ENCODE peak calls at places on chromosomes 16 and 17, in five cellular contexts. J is putamen; P is islet precursor cell; V is Panc1; R is activated naive CD8-positive, alpha-beta T cell treated with anti-CD3 and anti-CD28 coated beads, Interleukin-2, amount 10 ng/mL, durations not matched to agents 7 days and 5 days. X is an unnamed sample.

GRCh38 chr16:4933871-4934395 is 3.0 kb downstream of the PPL start:
- DNase-seq in J (no peak), P (no peak), V (no peak), R (no peak), X (no peak)

GRCh38 chr16:31118223-31119155 is 1.0 kb downstream of the KAT8 start:
- DNase-seq in J (no peak), P (no peak), V (no peak), R (no peak), X (no peak)

GRCh38 chr16:29702307-29702706 is 23.3 kb downstream of the QPRT start:
- DNase-seq in J (no peak), P (no peak), V (no peak), R (no peak), X (no peak)

GRCh38 chr16:35154627-35155026 is 1695.2 kb downstream of the TP53TG3F start:
- DNase-seq in J (no peak), P (no peak), V (no peak), R (no peak), X (no peak)

GRCh38 chr16:69833357-69833781 is 71.2 kb downstream of the WWP2 start:
- DNase-seq in J (no peak), P (no peak), V (no peak), R (no peak), X (no peak)

GRCh38 chr16:88983771-88984687 is 7.0 kb upstream of the CBFA2T3 start:
- DNase-seq in J (no peak), P (no peak), V (no peak), R (no peak), X (no peak)

GRCh38 chr16:1941924-1942809 is 832 bp downstream of the MSRB1 start:
- DNase-seq in J (no peak), P (no peak), V (no peak), R (no peak), X (no peak)

GRCh38 chr17:34542700-34543336 is 36.6 kb upstream of the TMEM132E start:
- DNase-seq in J (peak), P (no peak), V (no peak), R (no peak), X (no peak)

GRCh38 chr17:82687375-82687861 is 11.1 kb downstream of the RAB40B start:
- DNase-seq in J (peak), P (peak), V (no peak), R (no peak), X (no peak)

GRCh38 chr16:80580109-80580832 is 39.5 kb downstream of the DYNLRB2 start:
- DNase-seq in J (no peak), P (peak), V (no peak), R (peak), X (no peak)

GRCh38 chr16:27109666-27110523 is 43.2 kb downstream of the C16orf82 start:
- DNase-seq in J (peak), P (peak), V (no peak), R (peak), X (no peak)

GRCh38 chr17:32783602-32784001 is 93.3 kb downstream of the MYO1D start:
- DNase-seq in J (peak), P (no peak), V (peak), R (no peak), X (no peak)

GRCh38 chr16:31202402-31203385 is at the start of gene PYCARD:
- DNase-seq in J (peak), P (peak), V (no peak), R (peak), X (no peak)

GRCh38 chr17:21213491-21214014 is 408 bp downstream of the TMEM11 start:
- DNase-seq in J (no peak), P (no peak), V (no peak), R (no peak), X (no peak)

GRCh38 chr16:68146583-68146982 is 61.4 kb downstream of the NFATC3 start:
- DNase-seq in J (no peak), P (no peak), V (no peak), R (no peak), X (no peak)

GRCh38 chr16:49921791-49922456 is 66.0 kb upstream of the ZNF423 start:
- DNase-seq in J (peak), P (peak), V (peak), R (peak), X (no peak)

GRCh38 chr16:1871974-1872635 is at the start of gene MEIOB:
- DNase-seq in J (no peak), P (peak), V (no peak), R (peak), X (no peak)

GRCh38 chr17:42387663-42388380 is 420 bp downstream of the STAT3 start:
- DNase-seq in J (peak), P (no peak), V (no peak), R (no peak), X (no peak)

GRCh38 chr17:61647044-61647443 is 56.0 kb upstream of the NACA2 start:
- DNase-seq in J (no peak), P (no peak), V (no peak), R (no peak), X (no peak)

GRCh38 chr16:57775661-57776469 is 26.4 kb downstream of the KIFC3 start:
- DNase-seq in J (peak), P (peak), V (no peak), R (no peak), X (no peak)

GRCh38 chr17:4362141-4362540 is 4.3 kb downstream of the UBE2G1 start:
- DNase-seq in J (peak), P (peak), V (no peak), R (no peak), X (no peak)

GRCh38 chr16:9787717-9788116 is 394.5 kb downstream of the GRIN2A start:
- DNase-seq in J (no peak), P (peak), V (no peak), R (no peak), X (no peak)

GRCh38 chr17:76262732-76263344 is 2.3 kb upstream of the UBALD2 start:
- DNase-seq in J (no peak), P (peak), V (no peak), R (no peak), X (no peak)

GRCh38 chr16:27363797-27364196 is 38.2 kb upstream of the IL21R start:
- DNase-seq in J (no peak), P (no peak), V (no peak), R (no peak), X (no peak)

GRCh38 chr17:28807925-28808641 is 34.5 kb downstream of the FAM222B start:
- DNase-seq in J (peak), P (peak), V (peak), R (no peak), X (peak)

GRCh38 chr16:53220585-53220984 is 165.8 kb downstream of the CHD9 start:
- DNase-seq in J (no peak), P (no peak), V (no peak), R (no peak), X (peak)

GRCh38 chr16:50282010-50282538 is 15.7 kb downstream of the ADCY7 start:
- DNase-seq in J (peak), P (no peak), V (no peak), R (peak), X (no peak)

GRCh38 chr17:16027708-16028584 is 28.3 kb downstream of the TTC19 start:
- DNase-seq in J (peak), P (peak), V (peak), R (no peak), X (peak)

GRCh38 chr16:47644166-47644565 is 183.0 kb downstream of the PHKB start:
- DNase-seq in J (no peak), P (no peak), V (no peak), R (no peak), X (peak)

GRCh38 chr17:4944163-4944553 is 4.1 kb downstream of the RNF167 start:
- DNase-seq in J (no peak), P (no peak), V (no peak), R (no peak), X (no peak)

GRCh38 chr17:9004132-9004960 is 17.0 kb upstream of the NTN1 start:
- DNase-seq in J (no peak), P (peak), V (no peak), R (peak), X (no peak)

GRCh38 chr17:52157161-52157560 is 1.4 kb downstream of the CA10 start:
- DNase-seq in J (no peak), P (no peak), V (no peak), R (no peak), X (no peak)

GRCh38 chr17:40086150-40087044 is 14.0 kb downstream of the NR1D1 start:
- DNase-seq in J (no peak), P (peak), V (no peak), R (peak), X (no peak)

GRCh38 chr17:82402865-82403264 is 15.3 kb upstream of the HEXD start:
- DNase-seq in J (no peak), P (no peak), V (no peak), R (no peak), X (no peak)

GRCh38 chr16:85514295-85514600 is 98.9 kb upstream of the GSE1 start:
- DNase-seq in J (peak), P (no peak), V (no peak), R (no peak), X (no peak)

GRCh38 chr17:80260791-80261158 is at the start of gene RNF213:
- DNase-seq in J (no peak), P (peak), V (no peak), R (peak), X (no peak)